ENCODE peak calls at places on chromosomes 2 and 18, in six cellular contexts. One of them, this sample, is unnamed.
A peak's percentile ranks its signal among the peaks of the same experiment; 100 is the strongest.

GRCh38 chr18:53745228-53745967 is 479.1 kb downstream of the MBD2 start:
- DNase-seq in GM04504: peak; percentile 14
- DNase-seq in cardiac fibroblast: peak; percentile 9
- DNase-seq in NCI-H1694: no peak
- DNase-seq in hypothalamus: no peak
- DNase-seq in aorta: no peak
- DNase-seq in this sample: no peak

GRCh38 chr2:36032046-36032445 is 323.5 kb upstream of the CRIM1 start:
- DNase-seq in aorta: no peak
- DNase-seq in GM04504: no peak
- DNase-seq in hypothalamus: no peak
- DNase-seq in NCI-H1694: no peak
- DNase-seq in cardiac fibroblast: no peak
- DNase-seq in this sample: no peak

GRCh38 chr2:33476793-33477190 is 343 bp downstream of the RASGRP3 start:
- DNase-seq in hypothalamus: no peak
- DNase-seq in aorta: no peak
- DNase-seq in GM04504: no peak
- DNase-seq in NCI-H1694: no peak
- DNase-seq in cardiac fibroblast: no peak
- DNase-seq in this sample: no peak

GRCh38 chr2:226971770-226972169 is 135.9 kb downstream of the RHBDD1 start:
- DNase-seq in aorta: no peak
- DNase-seq in GM04504: no peak
- DNase-seq in NCI-H1694: no peak
- DNase-seq in cardiac fibroblast: no peak
- DNase-seq in hypothalamus: no peak
- DNase-seq in this sample: no peak

GRCh38 chr2:25362564-25363145 is 20.9 kb upstream of the DNMT3A start:
- DNase-seq in NCI-H1694: no peak
- DNase-seq in aorta: no peak
- DNase-seq in cardiac fibroblast: no peak
- DNase-seq in GM04504: no peak
- DNase-seq in hypothalamus: no peak
- DNase-seq in this sample: peak; percentile 42

GRCh38 chr2:145339646-145340045 is 819.7 kb upstream of the ZEB2 start:
- DNase-seq in NCI-H1694: no peak
- DNase-seq in cardiac fibroblast: no peak
- DNase-seq in aorta: no peak
- DNase-seq in GM04504: no peak
- DNase-seq in hypothalamus: no peak
- DNase-seq in this sample: no peak

GRCh38 chr2:208129804-208130712 is at the start of gene CRYGC:
- DNase-seq in GM04504: no peak
- DNase-seq in aorta: no peak
- DNase-seq in cardiac fibroblast: no peak
- DNase-seq in NCI-H1694: no peak
- DNase-seq in hypothalamus: no peak
- DNase-seq in this sample: no peak

GRCh38 chr18:39751161-39751560 is 2185.6 kb upstream of the CELF4 start:
- DNase-seq in aorta: no peak
- DNase-seq in hypothalamus: no peak
- DNase-seq in NCI-H1694: no peak
- DNase-seq in GM04504: no peak
- DNase-seq in cardiac fibroblast: peak; percentile 17
- DNase-seq in this sample: no peak

GRCh38 chr2:216112926-216113325 is 3.8 kb downstream of the XRCC5 start:
- DNase-seq in GM04504: no peak
- DNase-seq in aorta: no peak
- DNase-seq in hypothalamus: no peak
- DNase-seq in NCI-H1694: no peak
- DNase-seq in cardiac fibroblast: no peak
- DNase-seq in this sample: no peak

GRCh38 chr2:16335947-16336346 is 329.7 kb downstream of the CYRIA start:
- DNase-seq in hypothalamus: no peak
- DNase-seq in NCI-H1694: no peak
- DNase-seq in cardiac fibroblast: no peak
- DNase-seq in aorta: no peak
- DNase-seq in GM04504: no peak
- DNase-seq in this sample: no peak

GRCh38 chr2:236684534-236685256 is 115.1 kb downstream of the ACKR3 start:
- DNase-seq in aorta: peak; percentile 27
- DNase-seq in NCI-H1694: no peak
- DNase-seq in hypothalamus: no peak
- DNase-seq in GM04504: no peak
- DNase-seq in cardiac fibroblast: no peak
- DNase-seq in this sample: no peak

GRCh38 chr2:96954490-96954846 is 31.9 kb downstream of the FAM178B start:
- DNase-seq in hypothalamus: no peak
- DNase-seq in aorta: no peak
- DNase-seq in NCI-H1694: no peak
- DNase-seq in GM04504: no peak
- DNase-seq in cardiac fibroblast: peak; percentile 13
- DNase-seq in this sample: no peak

GRCh38 chr2:202429164-202429980 is 53.2 kb downstream of the BMPR2 start:
- DNase-seq in NCI-H1694: no peak
- DNase-seq in GM04504: peak; percentile 5
- DNase-seq in aorta: no peak
- DNase-seq in hypothalamus: no peak
- DNase-seq in cardiac fibroblast: peak; percentile 62
- DNase-seq in this sample: no peak

GRCh38 chr2:98917031-98917459 is 19.0 kb downstream of the CRACDL start:
- DNase-seq in NCI-H1694: no peak
- DNase-seq in aorta: no peak
- DNase-seq in GM04504: peak; percentile 44
- DNase-seq in cardiac fibroblast: peak; percentile 93
- DNase-seq in hypothalamus: no peak
- DNase-seq in this sample: no peak

GRCh38 chr2:36915627-36916026 is 50.7 kb downstream of the STRN start:
- DNase-seq in GM04504: no peak
- DNase-seq in NCI-H1694: no peak
- DNase-seq in hypothalamus: no peak
- DNase-seq in aorta: no peak
- DNase-seq in cardiac fibroblast: no peak
- DNase-seq in this sample: no peak

GRCh38 chr2:21748501-21748900 is 624.7 kb downstream of the TDRD15 start:
- DNase-seq in hypothalamus: no peak
- DNase-seq in NCI-H1694: no peak
- DNase-seq in cardiac fibroblast: peak; percentile 5
- DNase-seq in GM04504: no peak
- DNase-seq in aorta: no peak
- DNase-seq in this sample: no peak

GRCh38 chr2:11026286-11026921 is 114.7 kb downstream of the KCNF1 start:
- DNase-seq in GM04504: no peak
- DNase-seq in NCI-H1694: no peak
- DNase-seq in aorta: no peak
- DNase-seq in hypothalamus: no peak
- DNase-seq in cardiac fibroblast: no peak
- DNase-seq in this sample: no peak

GRCh38 chr18:9221661-9222060 is 85.1 kb downstream of the ANKRD12 start:
- DNase-seq in hypothalamus: no peak
- DNase-seq in cardiac fibroblast: no peak
- DNase-seq in NCI-H1694: no peak
- DNase-seq in aorta: no peak
- DNase-seq in GM04504: no peak
- DNase-seq in this sample: no peak

This sample was measured in CD4-positive, alpha-beta T cell.